ENCODE peak calls at places on chromosomes 12 and 14, in nine cellular contexts. Q is left lung; X is mammary epithelial cell; W is PC-9; A is uterus; T is small intestine; E is MM.1S; V is cardiac muscle cell; O is effector memory CD4-positive, alpha-beta T cell. Y is an unnamed sample. For H3K9me3 and H3K4me1, the result is how much of the 10 kb centered on the place peaks cover.

GRCh38 chr12:55068416-55069010 is 48.7 kb downstream of the NEUROD4 start:
- DNase-seq in V (peak), W (no peak), E (peak), T (peak), A (no peak), X (peak), O (no peak), Q (no peak), Y (peak)

GRCh38 chr14:21098134-21098891 is at the start of gene ZNF219:
- DNase-seq in W (peak), O (peak), A (peak), Q (peak), X (peak), T (peak), E (no peak), V (peak), Y (peak)

GRCh38 chr14:102131741-102132140 is 8.0 kb upstream of the WDR20 start:
- DNase-seq in Q (no peak), X (no peak), O (no peak), A (no peak), E (no peak), V (no peak), T (no peak), W (no peak), Y (no peak)

GRCh38 chr14:43408472-43408871 is 1098.6 kb downstream of the FSCB start:
- DNase-seq in O (no peak), V (no peak), W (no peak), A (no peak), Q (no peak), X (no peak), T (no peak), E (no peak), Y (no peak)

GRCh38 chr12:32134144-32134888 is 27.7 kb downstream of the BICD1 start:
- DNase-seq in T (no peak), V (peak), Q (no peak), E (peak), W (peak), X (peak), A (no peak), O (no peak), Y (no peak)

GRCh38 chr12:62922539-62922938 is 12.4 kb downstream of the PPM1H start:
- DNase-seq in A (no peak), V (no peak), T (no peak), Q (no peak), O (no peak), W (no peak), E (no peak), X (peak), Y (no peak)

GRCh38 chr12:101779626-101780025 is 40.4 kb upstream of the SYCP3 start:
- DNase-seq in Q (no peak), V (no peak), O (no peak), A (no peak), E (no peak), W (no peak), X (no peak), T (no peak), Y (no peak)

GRCh38 chr12:56596815-56597214 is 33.3 kb downstream of the BAZ2A start:
- DNase-seq in V (no peak), A (no peak), Q (no peak), E (no peak), T (no peak), X (no peak), W (no peak), O (no peak), Y (no peak)

GRCh38 chr12:91628656-91629055 is 446.0 kb upstream of the DCN start:
- DNase-seq in T (no peak), Q (no peak), A (no peak), V (no peak), W (no peak), E (no peak), O (no peak), X (peak), Y (no peak)

GRCh38 chr12:101855364-101855884 is 22.0 kb upstream of the DRAM1 start:
- DNase-seq in Q (no peak), O (no peak), W (no peak), V (no peak), X (peak), E (no peak), A (no peak), T (no peak), Y (no peak)

GRCh38 chr14:28596336-28596735 is 170.3 kb upstream of the FOXG1 start:
- DNase-seq in A (no peak), E (no peak), V (peak), T (no peak), O (no peak), Q (no peak), X (peak), W (no peak), Y (no peak)

GRCh38 chr14:49769171-49769570 is 1.2 kb downstream of the KLHDC2 start:
- DNase-seq in T (no peak), O (no peak), V (peak), W (peak), A (no peak), E (no peak), Q (no peak), X (peak), Y (no peak)

GRCh38 chr14:37946819-37947218 is 260.9 kb upstream of the SSTR1 start:
- DNase-seq in X (no peak), A (no peak), O (no peak), V (no peak), W (no peak), T (no peak), E (no peak), Q (no peak), Y (no peak)
- H3K9me3 ChIP-seq in X (under half), A (under half), O (under half), V (under half), W (under half), T (under half), E (under half), Q (under half), Y (under half)

GRCh38 chr14:34453226-34453625 is 8.8 kb downstream of the SPTSSA start:
- DNase-seq in E (no peak), X (no peak), Q (no peak), W (no peak), T (no peak), A (no peak), V (no peak), O (no peak), Y (no peak)

GRCh38 chr14:34452258-34452822 is 9.7 kb downstream of the SPTSSA start:
- DNase-seq in V (no peak), O (no peak), T (no peak), Q (no peak), W (no peak), X (no peak), A (no peak), E (no peak), Y (no peak)

GRCh38 chr14:34449819-34450541 is 12.1 kb downstream of the SPTSSA start:
- DNase-seq in V (no peak), A (no peak), Q (no peak), E (no peak), W (no peak), T (no peak), O (no peak), X (no peak), Y (no peak)

GRCh38 chr14:34450542-34450915 is 11.5 kb downstream of the SPTSSA start:
- DNase-seq in W (no peak), A (no peak), O (no peak), X (no peak), Q (no peak), V (no peak), E (no peak), T (no peak), Y (no peak)

DNA sequence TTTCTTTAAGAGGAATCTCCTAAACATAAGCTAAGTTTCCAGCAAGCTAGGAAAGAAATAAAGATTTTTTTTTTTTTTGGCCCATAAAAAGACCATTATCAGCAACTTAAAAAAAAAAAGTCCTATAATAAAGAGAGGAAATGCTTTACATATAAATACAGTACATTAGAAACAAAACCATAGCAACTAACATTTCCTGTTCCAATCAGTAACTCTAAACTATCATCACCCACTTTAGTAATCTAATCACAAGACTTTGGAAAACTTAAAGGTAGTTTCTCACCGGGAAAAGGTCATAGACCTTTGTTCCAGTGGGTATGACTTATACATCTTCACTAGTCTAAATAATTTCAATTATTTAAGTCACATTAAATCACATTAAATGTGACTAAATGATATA is 11.1 kb downstream of the SPTSSA start:
- DNase-seq in W (no peak), E (no peak), Q (no peak), A (no peak), O (no peak), V (no peak), T (no peak), X (no peak), Y (no peak)
- H3K4me1 ChIP-seq in W (under half), E (under half), Q (under half), A (under half), O (under half), V (under half), T (under half), X (under half), Y (under half)

DNA sequence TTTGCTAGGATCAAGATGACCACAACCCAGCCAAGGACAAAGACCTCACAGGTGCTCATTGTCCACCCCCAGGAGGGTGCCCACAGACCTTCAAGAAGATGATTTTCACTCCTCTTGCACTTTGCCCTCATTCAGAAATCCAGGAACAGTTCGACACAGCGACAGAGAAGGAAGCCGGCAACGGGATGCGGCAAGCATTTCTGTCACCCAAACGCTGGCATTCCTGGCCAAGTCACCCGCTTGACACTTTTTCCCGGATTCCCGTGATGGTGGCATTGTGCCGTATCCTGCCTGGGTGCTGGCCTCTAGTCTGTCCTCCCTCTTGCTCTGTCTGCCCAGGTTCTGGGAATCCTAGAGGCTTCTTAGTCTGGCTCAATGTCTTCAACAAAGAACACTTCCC is 770.4 kb upstream of the ALG10B start:
- DNase-seq in A (no peak), E (no peak), V (no peak), Q (no peak), W (no peak), X (no peak), T (no peak), O (no peak), Y (no peak)
- H3K9me3 ChIP-seq in A (under half), E (under half), V (under half), Q (half or more), W (under half), X (under half), T (under half), O (under half), Y (under half)

GRCh38 chr14:103629503-103630121 is 601 bp downstream of the KLC1 start:
- DNase-seq in Q (peak), O (no peak), V (peak), T (peak), E (peak), X (peak), W (peak), A (peak), Y (peak)
- H3K4me1 ChIP-seq in Q (half or more), O (under half), V (under half), T (under half), E (under half), X (under half), W (under half), A (under half), Y (under half)

GRCh38 chr12:131380961-131381705 is 329.8 kb upstream of the SFSWAP start:
- DNase-seq in W (no peak), X (no peak), Q (no peak), E (no peak), T (no peak), A (no peak), V (no peak), O (no peak), Y (no peak)

GRCh38 chr12:131378176-131378842 is 332.6 kb upstream of the SFSWAP start:
- DNase-seq in T (no peak), A (no peak), E (no peak), X (no peak), Q (no peak), V (no peak), W (no peak), O (no peak), Y (no peak)

GRCh38 chr12:131380220-131380957 is 330.5 kb upstream of the SFSWAP start:
- DNase-seq in A (no peak), E (no peak), T (no peak), X (no peak), W (no peak), Q (no peak), V (no peak), O (no peak), Y (no peak)

GRCh38 chr12:131378861-131379665 is 331.8 kb upstream of the SFSWAP start:
- DNase-seq in T (no peak), E (no peak), V (no peak), A (no peak), W (no peak), X (no peak), O (no peak), Q (no peak), Y (no peak)

GRCh38 chr12:131379758-131380157 is 331.1 kb upstream of the SFSWAP start:
- DNase-seq in W (no peak), T (no peak), V (no peak), A (no peak), E (no peak), X (no peak), O (no peak), Q (no peak), Y (no peak)
- H3K9me3 ChIP-seq in W (under half), T (under half), V (under half), A (under half), E (under half), X (under half), O (under half), Q (under half), Y (under half)

GRCh38 chr12:24057920-24058476 is 108.5 kb upstream of the SOX5 start:
- DNase-seq in W (no peak), X (no peak), A (no peak), O (no peak), T (no peak), Q (no peak), V (no peak), E (no peak), Y (no peak)

GRCh38 chr12:24049771-24050170 is 100.3 kb upstream of the SOX5 start:
- DNase-seq in X (no peak), O (no peak), A (no peak), W (no peak), Q (no peak), V (no peak), E (no peak), T (no peak), Y (no peak)

GRCh38 chr12:24055747-24056146 is 106.3 kb upstream of the SOX5 start:
- DNase-seq in O (no peak), Q (no peak), T (no peak), E (no peak), A (no peak), V (no peak), W (no peak), X (no peak), Y (no peak)

GRCh38 chr12:24049101-24049500 is 99.6 kb upstream of the SOX5 start:
- DNase-seq in E (peak), T (no peak), X (no peak), W (no peak), A (no peak), Q (no peak), V (no peak), O (no peak), Y (no peak)

DNA sequence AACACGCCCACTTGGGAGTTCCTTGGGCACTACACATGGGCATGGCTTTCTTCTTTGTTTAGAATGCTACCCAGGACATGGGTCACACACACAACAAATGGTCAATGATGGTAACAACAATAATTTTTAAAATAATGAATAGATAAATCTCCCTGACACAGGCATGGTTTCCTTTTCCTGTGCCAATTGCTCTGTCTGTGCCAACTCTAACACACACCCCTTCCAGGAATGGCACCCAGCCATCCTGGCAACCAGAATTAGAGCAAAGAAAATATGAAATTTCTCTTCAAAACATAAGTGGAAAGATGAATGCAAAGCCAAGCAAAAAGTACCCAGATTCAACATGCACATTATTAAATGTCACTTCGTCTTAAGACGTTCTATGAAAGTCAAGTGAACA is 104.9 kb upstream of the SOX5 start:
- DNase-seq in E (no peak), V (no peak), W (no peak), T (no peak), O (no peak), Q (no peak), A (no peak), X (no peak), Y (no peak)
- H3K4me1 ChIP-seq in E (under half), V (under half), W (under half), T (under half), O (under half), Q (under half), A (under half), X (under half), Y (under half)

GRCh38 chr12:131458048-131458374 is 252.9 kb upstream of the SFSWAP start:
- DNase-seq in W (no peak), E (no peak), T (no peak), X (no peak), O (no peak), V (no peak), Q (no peak), A (no peak), Y (no peak)

GRCh38 chr12:131460516-131460915 is 250.4 kb upstream of the SFSWAP start:
- DNase-seq in V (no peak), A (no peak), T (no peak), E (no peak), W (no peak), Q (no peak), O (no peak), X (no peak), Y (no peak)

GRCh38 chr12:131461096-131461495 is 249.8 kb upstream of the SFSWAP start:
- DNase-seq in O (no peak), E (no peak), V (no peak), T (no peak), Q (no peak), W (no peak), A (no peak), X (no peak), Y (no peak)

GRCh38 chr12:131458931-131459575 is 251.8 kb upstream of the SFSWAP start:
- DNase-seq in W (no peak), O (no peak), A (no peak), T (no peak), E (no peak), X (no peak), Q (no peak), V (no peak), Y (no peak)

GRCh38 chr12:131459666-131460365 is 251.1 kb upstream of the SFSWAP start:
- DNase-seq in E (no peak), X (no peak), O (no peak), A (no peak), V (no peak), Q (no peak), W (no peak), T (no peak), Y (no peak)
- H3K9me3 ChIP-seq in E (under half), X (under half), O (under half), A (under half), V (under half), Q (under half), W (under half), T (under half), Y (under half)

GRCh38 chr12:41684997-41685396 is 459.7 kb downstream of the GXYLT1 start:
- DNase-seq in O (no peak), A (no peak), V (no peak), W (no peak), E (no peak), T (no peak), X (no peak), Q (no peak), Y (no peak)
- H3K4me1 ChIP-seq in O (under half), A (under half), V (under half), W (under half), E (under half), T (under half), X (under half), Q (under half), Y (under half)

Y was measured in naive thymus-derived CD4-positive, alpha-beta T cell.